ENCODE peak calls at places on chromosomes 2 and 18, in five cellular contexts. S is astrocyte of the hippocampus, D is A549, Q is upper lobe of right lung, N is DMS153. H is an unnamed sample.
A peak's percentile ranks its signal among the peaks of the same experiment; 100 is the strongest.

GRCh38 chr18:37567061-37567993 is 1.7 kb upstream of the CELF4 start:
- DNase-seq in S (peak; percentile 12), D (no peak), Q (peak; percentile 53), N (no peak), H (peak; percentile 24)

GRCh38 chr2:138724296-138724695 is 55.9 kb downstream of the NXPH2 start:
- DNase-seq in S (peak; percentile 17), D (no peak), Q (no peak), N (no peak), H (no peak)

GRCh38 chr2:205218056-205218455 is 464.2 kb upstream of the NRP2 start:
- DNase-seq in S (peak; percentile 23), D (no peak), Q (no peak), N (no peak), H (no peak)

GRCh38 chr18:3211236-3211992 is 8.4 kb downstream of the MYOM1 start:
- DNase-seq in S (peak; percentile 7), D (no peak), Q (no peak), N (peak; percentile 2), H (peak; percentile 35)

GRCh38 chr18:9449580-9449979 is 25.7 kb upstream of the RALBP1 start:
- DNase-seq in S (no peak), D (no peak), Q (no peak), N (no peak), H (no peak)

GRCh38 chr2:192195548-192196418 is 1.1 kb upstream of the TMEFF2 start:
- DNase-seq in S (peak; percentile 59), D (peak; percentile 24), Q (peak; percentile 63), N (no peak), H (peak; percentile 64)

GRCh38 chr2:224999784-225000183 is 42.5 kb downstream of the DOCK10 start:
- DNase-seq in S (no peak), D (no peak), Q (no peak), N (no peak), H (peak; percentile 44)

GRCh38 chr2:9971105-9971818 is 19.8 kb downstream of the GRHL1 start:
- DNase-seq in S (no peak), D (no peak), Q (no peak), N (no peak), H (no peak)

GRCh38 chr2:18891598-18892345 is 302.4 kb upstream of the NT5C1B start:
- DNase-seq in S (no peak), D (no peak), Q (no peak), N (no peak), H (peak; percentile 11)

GRCh38 chr18:30487962-30488361 is 554.6 kb downstream of the DSC3 start:
- DNase-seq in S (peak; percentile 54), D (no peak), Q (no peak), N (no peak), H (no peak)

GRCh38 chr2:199488772-199489400 is 31.1 kb upstream of the SATB2 start:
- DNase-seq in S (peak; percentile 73), D (peak; percentile 49), Q (no peak), N (peak; percentile 18), H (peak; percentile 86)

GRCh38 chr2:149431337-149431736 is 101.0 kb downstream of the LYPD6 start:
- DNase-seq in S (no peak), D (no peak), Q (no peak), N (no peak), H (no peak)

GRCh38 chr2:222982010-222982908 is 69.7 kb upstream of the KCNE4 start:
- DNase-seq in S (peak; percentile 83), D (no peak), Q (no peak), N (peak; percentile 79), H (peak; percentile 76)

GRCh38 chr2:148052687-148053086 is 31.8 kb downstream of the MBD5 start:
- DNase-seq in S (no peak), D (no peak), Q (no peak), N (no peak), H (no peak)

GRCh38 chr2:172674034-172674967 is 61.3 kb upstream of the RAPGEF4 start:
- DNase-seq in S (peak; percentile 22), D (no peak), Q (peak; percentile 70), N (no peak), H (peak; percentile 64)

GRCh38 chr2:109435866-109436634 is 177.7 kb downstream of the SEPTIN10 start:
- DNase-seq in S (peak; percentile 50), D (no peak), Q (peak; percentile 35), N (no peak), H (peak; percentile 75)

GRCh38 chr18:74498712-74499629 is 2.8 kb downstream of the CNDP2 start:
- DNase-seq in S (no peak), D (no peak), Q (peak; percentile 90), N (no peak), H (no peak)

GRCh38 chr18:58221060-58221725 is 177.2 kb downstream of the NEDD4L start:
- DNase-seq in S (peak; percentile 92), D (peak; percentile 71), Q (no peak), N (no peak), H (no peak)

GRCh38 chr2:66105354-66105753 is 329.6 kb upstream of the MEIS1 start:
- DNase-seq in S (no peak), D (no peak), Q (no peak), N (no peak), H (no peak)

GRCh38 chr2:53886406-53887280 is 26.9 kb upstream of the GPR75 start:
- DNase-seq in S (no peak), D (no peak), Q (no peak), N (no peak), H (no peak)

GRCh38 chr2:112920923-112921532 is 10.1 kb downstream of the IL37 start:
- DNase-seq in S (no peak), D (no peak), Q (no peak), N (no peak), H (no peak)

GRCh38 chr2:50401772-50402653 is 629.9 kb downstream of the NRXN1 start:
- DNase-seq in S (peak; percentile 80), D (peak; percentile 8), Q (no peak), N (no peak), H (peak; percentile 87)

GRCh38 chr2:238523158-238524110 is 96.7 kb downstream of the ASB1 start:
- DNase-seq in S (peak; percentile 44), D (no peak), Q (no peak), N (no peak), H (peak; percentile 91)

GRCh38 chr2:85769987-85770362 is 16.2 kb downstream of the ATOH8 start:
- DNase-seq in S (no peak), D (no peak), Q (no peak), N (no peak), H (no peak)

GRCh38 chr18:40955351-40955750 is 999.7 kb upstream of the PIK3C3 start:
- DNase-seq in S (no peak), D (no peak), Q (no peak), N (no peak), H (no peak)